ENCODE peak calls at places on chromosomes 7 and 10, in five cellular contexts. L is CD4-positive, alpha-beta memory T cell; X is adipocyte; B is AG09309; C is body of pancreas. N is an unnamed sample.

GRCh38 chr7:112071856-112072255 is 134.3 kb downstream of the DOCK4 start:
- DNase-seq in X (no peak), C (no peak), B (no peak), L (no peak), N (no peak)

GRCh38 chr7:126698446-126698845 is 554.3 kb downstream of the GRM8 start:
- DNase-seq in C (no peak), B (no peak), X (no peak), L (no peak), N (no peak)

GRCh38 chr7:131076032-131076431 is 251.6 kb upstream of the MKLN1 start:
- DNase-seq in L (no peak), C (no peak), B (no peak), X (peak), N (no peak)

GRCh38 chr7:114979803-114980507 is 58.1 kb downstream of the MDFIC start:
- DNase-seq in C (no peak), L (no peak), X (no peak), B (no peak), N (no peak)

GRCh38 chr10:59314284-59314683 is 48.1 kb downstream of the FAM13C start:
- DNase-seq in C (no peak), L (no peak), B (no peak), X (no peak), N (no peak)

GRCh38 chr7:14936530-14936929 is 34.0 kb upstream of the DGKB start:
- DNase-seq in X (no peak), L (no peak), C (peak), B (peak), N (peak)

GRCh38 chr10:131760416-131761166 is 140.2 kb upstream of the PPP2R2D start:
- DNase-seq in C (no peak), L (no peak), B (no peak), X (no peak), N (no peak)

GRCh38 chr10:17779761-17780160 is 27.8 kb downstream of the TMEM236 start:
- DNase-seq in L (no peak), C (no peak), B (no peak), X (no peak), N (no peak)

GRCh38 chr7:106602062-106602461 is 58.9 kb downstream of the CCDC71L start:
- DNase-seq in B (no peak), X (no peak), C (no peak), L (no peak), N (no peak)

GRCh38 chr10:112950714-112951348 is 784 bp downstream of the TCF7L2 start:
- DNase-seq in X (peak), B (no peak), C (peak), L (peak), N (no peak)

GRCh38 chr7:48084727-48085432 is 4.2 kb upstream of the UPP1 start:
- DNase-seq in X (peak), B (peak), L (peak), C (peak), N (peak)

GRCh38 chr7:34036972-34037792 is 131.8 kb downstream of the BMPER start:
- DNase-seq in X (no peak), C (no peak), L (no peak), B (no peak), N (no peak)

GRCh38 chr10:118520116-118520742 is 75.2 kb downstream of the PRLHR start:
- DNase-seq in X (no peak), B (no peak), L (no peak), C (no peak), N (no peak)

GRCh38 chr10:79417266-79417665 is 28.2 kb downstream of the ZCCHC24 start:
- DNase-seq in C (no peak), B (no peak), L (no peak), X (no peak), N (no peak)

GRCh38 chr10:70601775-70602174 is 766 bp downstream of the PRF1 start:
- DNase-seq in L (no peak), C (no peak), X (no peak), B (no peak), N (no peak)
- H3K4me3 ChIP-seq in L (peak), C (no peak), X (no peak), B (no peak), N (no peak)

GRCh38 chr10:114396455-114396854 is 7.8 kb downstream of the AFAP1L2 start:
- DNase-seq in B (no peak), X (no peak), L (no peak), C (peak), N (no peak)

GRCh38 chr10:114398587-114399331 is 5.5 kb downstream of the AFAP1L2 start:
- DNase-seq in B (no peak), C (no peak), X (no peak), L (no peak), N (no peak)

GRCh38 chr10:114399576-114399975 is 4.7 kb downstream of the AFAP1L2 start:
- DNase-seq in L (no peak), X (no peak), C (no peak), B (no peak), N (no peak)

GRCh38 chr10:114395361-114396022 is 8.8 kb downstream of the AFAP1L2 start:
- DNase-seq in L (no peak), B (no peak), X (no peak), C (no peak), N (no peak)

GRCh38 chr10:114397651-114398145 is 6.6 kb downstream of the AFAP1L2 start:
- DNase-seq in L (no peak), B (no peak), C (peak), X (no peak), N (no peak)
- H3K4me3 ChIP-seq in L (no peak), B (no peak), C (no peak), X (peak), N (no peak)

DNA sequence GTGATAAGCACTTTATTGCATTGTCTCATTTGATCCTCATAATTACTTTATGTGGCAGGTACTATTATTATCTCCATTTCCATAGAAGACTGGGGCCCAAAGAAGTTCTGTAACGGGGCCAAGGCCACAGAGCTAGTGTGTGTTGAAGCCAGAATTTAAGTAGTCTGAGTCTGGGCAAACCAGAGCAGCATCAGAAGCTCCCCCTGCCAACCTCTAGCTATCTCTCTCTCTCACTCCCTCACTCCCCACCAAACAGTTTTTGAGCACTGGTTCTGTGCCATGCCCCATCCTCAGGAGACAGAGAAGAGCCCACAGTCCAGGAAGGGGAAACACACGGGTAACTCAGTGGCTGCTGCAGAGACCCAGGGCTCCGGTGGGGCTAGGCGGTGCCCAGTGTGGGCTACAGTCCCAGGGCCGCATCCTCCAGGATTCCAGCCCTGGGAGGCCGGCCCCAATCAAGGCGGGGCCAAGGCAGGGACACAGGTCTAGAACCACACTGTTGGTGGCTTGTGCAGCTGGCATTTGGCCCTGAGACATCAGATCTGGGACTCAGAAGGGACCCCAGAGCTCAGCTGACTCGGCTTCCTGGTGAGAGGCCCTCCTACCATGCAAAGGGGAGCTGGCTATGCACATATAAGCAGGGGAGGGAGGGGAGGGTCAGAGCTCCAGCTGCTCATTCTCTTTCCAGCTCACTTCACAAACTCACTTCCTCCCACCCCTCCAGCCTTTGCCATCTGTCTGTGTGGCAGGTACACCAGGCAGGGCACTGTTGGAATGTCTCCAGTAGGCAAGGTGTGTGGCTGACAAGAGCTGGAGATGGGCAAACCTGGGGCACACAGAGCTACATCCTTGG is 34.4 kb downstream of the COL13A1 start:
- DNase-seq in L (no peak), X (no peak), C (no peak), B (no peak), N (no peak)
- H3K4me3 ChIP-seq in L (no peak), X (no peak), C (no peak), B (no peak), N (no peak)

GRCh38 chr10:29304259-29305030 is 15.6 kb downstream of the LYZL1 start:
- DNase-seq in C (peak), B (peak), L (no peak), X (peak), N (no peak)
- H3K4me3 ChIP-seq in C (no peak), B (no peak), L (no peak), X (peak), N (no peak)